ENCODE peak calls at places on chromosomes 1 and 21, in four cellular contexts. V is brain microvascular endothelial cell, Z is GM06990, F is foreskin keratinocyte. X is an unnamed sample.

GRCh38 chr21:42596657-42597056 is 56.8 kb upstream of the PDE9A start:
- DNase-seq in V (no peak), Z (no peak), F (no peak), X (no peak)

GRCh38 chr1:64536217-64536835 is 66.4 kb downstream of the CACHD1 start:
- DNase-seq in V (no peak), Z (no peak), F (no peak), X (no peak)

GRCh38 chr1:245278846-245279245 is 124.1 kb downstream of the KIF26B start:
- DNase-seq in V (no peak), Z (no peak), F (no peak), X (no peak)

GRCh38 chr1:218588555-218589172 is 243.5 kb downstream of the TGFB2 start:
- DNase-seq in V (no peak), Z (no peak), F (no peak), X (no peak)

GRCh38 chr1:230600111-230601000 is 41.9 kb upstream of the COG2 start:
- DNase-seq in V (no peak), Z (no peak), F (peak; percentile 46), X (no peak)

GRCh38 chr1:89799495-89799894 is 21.3 kb upstream of the LRRC8D start:
- DNase-seq in V (peak; percentile 16), Z (no peak), F (no peak), X (peak; percentile 20)

GRCh38 chr1:184755226-184756065 is 788 bp upstream of the EDEM3 start:
- DNase-seq in V (peak; percentile 49), Z (no peak), F (peak; percentile 81), X (peak; percentile 60)

GRCh38 chr1:244760471-244760870 is 75.0 kb upstream of the COX20 start:
- DNase-seq in V (no peak), Z (no peak), F (no peak), X (no peak)

GRCh38 chr1:26043765-26044164 is 2.2 kb downstream of the SLC30A2 start:
- DNase-seq in V (no peak), Z (no peak), F (no peak), X (no peak)

GRCh38 chr1:39539252-39539790 is 37.3 kb downstream of the PABPC4 start:
- DNase-seq in V (peak; percentile 70), Z (peak; percentile 34), F (peak; percentile 44), X (peak; percentile 73)

GRCh38 chr1:224660074-224660473 is 44.0 kb downstream of the CNIH3 start:
- DNase-seq in V (no peak), Z (no peak), F (no peak), X (no peak)

GRCh38 chr1:173294853-173295252 is 87.7 kb upstream of the TNFSF4 start:
- DNase-seq in V (no peak), Z (no peak), F (peak; percentile 7), X (no peak)

GRCh38 chr1:25001125-25001915 is 71.2 kb upstream of the RUNX3 start:
- DNase-seq in V (no peak), Z (no peak), F (no peak), X (no peak)

GRCh38 chr1:3767328-3767925 is 5.1 kb upstream of the SMIM1 start:
- DNase-seq in V (no peak), Z (no peak), F (no peak), X (no peak)

GRCh38 chr1:154326546-154327465 is 1.5 kb downstream of the ATP8B2 start:
- DNase-seq in V (peak; percentile 24), Z (no peak), F (peak; percentile 31), X (peak; percentile 55)

GRCh38 chr1:160874935-160875334 is 10.0 kb downstream of the ITLN1 start:
- DNase-seq in V (no peak), Z (no peak), F (peak; percentile 39), X (no peak)

GRCh38 chr1:7704214-7705047 is 66.7 kb upstream of the VAMP3 start:
- DNase-seq in V (peak; percentile 78), Z (peak; percentile 88), F (peak; percentile 73), X (peak; percentile 81)

GRCh38 chr1:73463848-73464247 is 734.1 kb downstream of the LRRIQ3 start:
- DNase-seq in V (no peak), Z (no peak), F (no peak), X (no peak)

GRCh38 chr1:235503333-235504121 is 725 bp downstream of the B3GALNT2 start:
- DNase-seq in V (peak; percentile 37), Z (peak; percentile 75), F (peak; percentile 62), X (peak; percentile 72)

GRCh38 chr1:9466780-9467755 is 72.2 kb upstream of the SLC25A33 start:
- DNase-seq in V (no peak), Z (no peak), F (no peak), X (no peak)

GRCh38 chr1:198632007-198632406 is 6.8 kb upstream of the PTPRC start:
- DNase-seq in V (no peak), Z (no peak), F (no peak), X (no peak)

GRCh38 chr1:38586993-38587646 is 272.5 kb downstream of the RRAGC start:
- DNase-seq in V (no peak), Z (peak; percentile 36), F (no peak), X (no peak)

GRCh38 chr1:59502009-59502691 is 205.3 kb downstream of the FGGY start:
- DNase-seq in V (no peak), Z (no peak), F (peak; percentile 78), X (no peak)

GRCh38 chr1:28518000-28518744 is 12.3 kb downstream of the RCC1 start:
- DNase-seq in V (peak; percentile 78), Z (peak; percentile 91), F (peak; percentile 73), X (peak; percentile 90)

GRCh38 chr1:51622455-51622913 is 5.6 kb downstream of the OSBPL9 start:
- DNase-seq in V (peak; percentile 80), Z (no peak), F (peak; percentile 86), X (peak; percentile 60)

GRCh38 chr1:223129229-223129851 is 13.7 kb downstream of the TLR5 start:
- DNase-seq in V (peak; percentile 25), Z (peak; percentile 59), F (no peak), X (peak; percentile 40)

GRCh38 chr1:105462308-105462707 is 1594.2 kb upstream of the PRMT6 start:
- DNase-seq in V (no peak), Z (no peak), F (no peak), X (no peak)
- TF ChIP-seq CTCF in V (no peak), Z (no peak), F (no peak), X (no peak)

GRCh38 chr1:109730666-109731065 is 10.2 kb downstream of the GSTM3 start:
- DNase-seq in V (no peak), Z (no peak), F (no peak), X (no peak)
- TF ChIP-seq CTCF in V (no peak), Z (no peak), F (no peak), X (no peak)

GRCh38 chr1:109105881-109106280 is 8.0 kb upstream of the ELAPOR1 start:
- DNase-seq in V (no peak), Z (no peak), F (no peak), X (no peak)
- TF ChIP-seq CTCF in V (no peak), Z (no peak), F (no peak), X (no peak)

GRCh38 chr1:107786214-107786842 is 178.7 kb downstream of the VAV3 start:
- DNase-seq in V (no peak), Z (no peak), F (no peak), X (no peak)

GRCh38 chr1:107777664-107778047 is 187.3 kb downstream of the VAV3 start:
- DNase-seq in V (no peak), Z (no peak), F (no peak), X (no peak)

GRCh38 chr1:107781245-107781644 is 183.7 kb downstream of the VAV3 start:
- DNase-seq in V (no peak), Z (no peak), F (no peak), X (no peak)

GRCh38 chr1:107785506-107786213 is 179.3 kb downstream of the VAV3 start:
- DNase-seq in V (no peak), Z (no peak), F (no peak), X (no peak)

GRCh38 chr1:107782192-107782845 is 182.7 kb downstream of the VAV3 start:
- DNase-seq in V (peak; percentile 38), Z (peak; percentile 15), F (peak; percentile 29), X (peak; percentile 69)
- TF ChIP-seq CTCF in V (peak; percentile 54), Z (peak; percentile 54), F (peak; percentile 78), X (peak; percentile 42)